ENCODE peak calls at places on chromosome 15, in five cellular contexts. E is HFFc6, Q is A549, I is left lung, A is sigmoid colon. G is an unnamed sample.

GRCh38 chr15:52523192-52523591 is 5.5 kb downstream of the MYO5A start:
- DNase-seq in E (peak; percentile 87), Q (no peak), I (no peak), A (no peak), G (no peak)

GRCh38 chr15:101193063-101193712 is 58.7 kb downstream of the CHSY1 start:
- DNase-seq in E (no peak), Q (no peak), I (no peak), A (no peak), G (no peak)

GRCh38 chr15:66650433-66650832 is 51.6 kb upstream of the SMAD6 start:
- DNase-seq in E (no peak), Q (peak; percentile 27), I (peak; percentile 77), A (no peak), G (no peak)

GRCh38 chr15:52787123-52787503 is 3.0 kb downstream of the ONECUT1 start:
- DNase-seq in E (no peak), Q (no peak), I (no peak), A (no peak), G (no peak)

GRCh38 chr15:55873024-55873745 is 120.2 kb downstream of the NEDD4 start:
- DNase-seq in E (no peak), Q (no peak), I (no peak), A (no peak), G (no peak)

GRCh38 chr15:36392666-36393266 is 186.7 kb upstream of the CDIN1 start:
- DNase-seq in E (no peak), Q (no peak), I (no peak), A (no peak), G (no peak)

GRCh38 chr15:68697711-68698690 is 119.2 kb downstream of the CORO2B start:
- DNase-seq in E (no peak), Q (no peak), I (no peak), A (no peak), G (no peak)

GRCh38 chr15:81092559-81092902 is 41.5 kb upstream of the CFAP161 start:
- DNase-seq in E (no peak), Q (no peak), I (no peak), A (no peak), G (no peak)

GRCh38 chr15:45790325-45790943 is 155.6 kb downstream of the SQOR start:
- DNase-seq in E (no peak), Q (peak; percentile 10), I (no peak), A (no peak), G (peak; percentile 27)

GRCh38 chr15:33425149-33425548 is 114.4 kb downstream of the RYR3 start:
- DNase-seq in E (peak; percentile 7), Q (no peak), I (peak; percentile 35), A (no peak), G (no peak)

GRCh38 chr15:68285243-68285980 is 7.9 kb downstream of the FEM1B start:
- DNase-seq in E (no peak), Q (no peak), I (no peak), A (no peak), G (no peak)

GRCh38 chr15:95918525-95918924 is 412.0 kb upstream of the NR2F2 start:
- DNase-seq in E (no peak), Q (no peak), I (no peak), A (no peak), G (no peak)

GRCh38 chr15:95919460-95919859 is 411.0 kb upstream of the NR2F2 start:
- DNase-seq in E (no peak), Q (peak; percentile 5), I (no peak), A (no peak), G (no peak)

GRCh38 chr15:95921404-95921803 is 409.1 kb upstream of the NR2F2 start:
- DNase-seq in E (no peak), Q (no peak), I (no peak), A (no peak), G (no peak)

GRCh38 chr15:95923797-95924196 is 406.7 kb upstream of the NR2F2 start:
- DNase-seq in E (no peak), Q (no peak), I (no peak), A (no peak), G (no peak)

GRCh38 chr15:95922431-95922830 is 408.1 kb upstream of the NR2F2 start:
- DNase-seq in E (no peak), Q (peak; percentile 26), I (no peak), A (no peak), G (no peak)
- TF ChIP-seq CTCF in E (no peak), Q (no peak), I (no peak), A (no peak), G (peak; percentile 28)

DNA sequence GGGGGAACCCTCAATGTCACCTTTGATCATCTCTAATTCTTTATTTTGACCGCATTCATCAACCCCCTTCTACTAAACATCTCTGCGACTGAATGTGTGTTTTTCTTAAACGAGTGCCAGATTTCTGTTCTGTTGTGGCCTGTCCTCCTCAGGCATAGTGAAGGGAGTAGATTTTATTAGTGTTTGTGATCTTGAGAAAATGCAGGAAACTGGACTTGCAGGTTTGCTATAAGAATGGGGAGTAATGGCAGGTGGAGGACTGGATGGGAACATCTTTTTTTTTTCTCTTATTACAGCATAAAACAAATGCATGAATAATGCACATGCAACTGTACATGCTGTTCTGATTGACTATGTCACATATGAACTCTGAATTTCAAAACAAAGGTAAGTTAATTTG is 59.3 kb downstream of the ADAMTSL3 start:
- DNase-seq in E (no peak), Q (no peak), I (no peak), A (no peak), G (no peak)
- TF ChIP-seq CTCF in E (no peak), Q (no peak), I (no peak), A (no peak), G (no peak)

GRCh38 chr15:40982855-40983254 is 29.6 kb downstream of the CHAC1 start:
- DNase-seq in E (peak; percentile 91), Q (no peak), I (no peak), A (no peak), G (no peak)
- TF ChIP-seq CTCF in E (peak; percentile 30), Q (no peak), I (no peak), A (no peak), G (no peak)

GRCh38 chr15:91268510-91268909 is 168.5 kb downstream of the SV2B start:
- DNase-seq in E (no peak), Q (peak; percentile 49), I (no peak), A (no peak), G (no peak)
- TF ChIP-seq CTCF in E (peak; percentile 65), Q (peak; percentile 22), I (no peak), A (no peak), G (peak; percentile 22)

G was measured in GM10248.